ENCODE peak calls at places on chromosomes 6 and 20, in seven cellular contexts. C is heart right ventricle, D is A549, U is MM.1S, G is AG04449, Q is HFF-Myc, H is AG04450. K is an unnamed sample.

GRCh38 chr20:51284161-51284560 is 258.4 kb downstream of the NFATC2 start:
- DNase-seq in G (no peak), U (no peak), H (no peak), Q (no peak), D (no peak), C (no peak), K (no peak)

GRCh38 chr20:61933951-61934715 is 131.5 kb downstream of the TAF4 start:
- DNase-seq in U (no peak), Q (no peak), C (peak), G (no peak), H (no peak), D (no peak), K (no peak)

GRCh38 chr6:147141690-147142308 is 62.4 kb upstream of the STXBP5 start:
- DNase-seq in G (no peak), C (no peak), H (no peak), D (peak), U (no peak), Q (no peak), K (no peak)

GRCh38 chr20:10137533-10137932 is 81.1 kb upstream of the SNAP25 start:
- DNase-seq in C (no peak), G (no peak), D (no peak), Q (no peak), H (no peak), U (no peak), K (no peak)

GRCh38 chr6:34865107-34865506 is 22.7 kb downstream of the TAF11 start:
- DNase-seq in C (no peak), G (no peak), D (no peak), Q (no peak), U (no peak), H (no peak), K (no peak)

GRCh38 chr6:117615981-117616961 is 14.0 kb upstream of the GOPC start:
- DNase-seq in Q (no peak), H (no peak), D (no peak), G (peak), U (no peak), C (no peak), K (no peak)

GRCh38 chr6:146433881-146434741 is 109.5 kb upstream of the RAB32 start:
- DNase-seq in H (no peak), G (no peak), U (no peak), C (no peak), Q (no peak), D (no peak), K (no peak)

GRCh38 chr20:35901678-35902544 is 52.4 kb downstream of the SCAND1 start:
- DNase-seq in U (no peak), C (no peak), D (peak), G (peak), H (peak), Q (peak), K (no peak)

GRCh38 chr6:1313755-1314503 is 2.0 kb downstream of the FOXQ1 start:
- DNase-seq in H (no peak), C (no peak), Q (no peak), G (no peak), D (peak), U (no peak), K (no peak)

GRCh38 chr6:168214586-168215104 is 104.9 kb downstream of the DACT2 start:
- DNase-seq in C (no peak), Q (no peak), G (no peak), U (peak), D (no peak), H (no peak), K (no peak)

GRCh38 chr6:26222587-26222986 is 135.4 kb downstream of the HFE start:
- DNase-seq in Q (no peak), U (no peak), C (no peak), G (no peak), H (no peak), D (no peak), K (no peak)

GRCh38 chr20:41364967-41365765 is 1.5 kb downstream of the EMILIN3 start:
- DNase-seq in C (no peak), Q (no peak), D (no peak), U (no peak), H (no peak), G (no peak), K (no peak)

GRCh38 chr20:41365785-41366545 is 653 bp downstream of the EMILIN3 start:
- DNase-seq in U (no peak), C (no peak), D (no peak), Q (no peak), G (no peak), H (no peak), K (no peak)

GRCh38 chr20:41362748-41363140 is 3.9 kb downstream of the EMILIN3 start:
- DNase-seq in H (no peak), U (no peak), Q (no peak), G (no peak), D (no peak), C (no peak), K (no peak)

GRCh38 chr20:41363601-41364000 is 3.0 kb downstream of the EMILIN3 start:
- DNase-seq in C (no peak), Q (no peak), D (no peak), H (no peak), G (no peak), U (no peak), K (no peak)

GRCh38 chr20:41364236-41364855 is 2.3 kb downstream of the EMILIN3 start:
- DNase-seq in D (no peak), G (no peak), H (no peak), Q (no peak), U (no peak), C (no peak), K (no peak)
- TF ChIP-seq CTCF in D (no peak), G (no peak), H (no peak), Q (peak), U (no peak), C (no peak), K (no peak)

DNA sequence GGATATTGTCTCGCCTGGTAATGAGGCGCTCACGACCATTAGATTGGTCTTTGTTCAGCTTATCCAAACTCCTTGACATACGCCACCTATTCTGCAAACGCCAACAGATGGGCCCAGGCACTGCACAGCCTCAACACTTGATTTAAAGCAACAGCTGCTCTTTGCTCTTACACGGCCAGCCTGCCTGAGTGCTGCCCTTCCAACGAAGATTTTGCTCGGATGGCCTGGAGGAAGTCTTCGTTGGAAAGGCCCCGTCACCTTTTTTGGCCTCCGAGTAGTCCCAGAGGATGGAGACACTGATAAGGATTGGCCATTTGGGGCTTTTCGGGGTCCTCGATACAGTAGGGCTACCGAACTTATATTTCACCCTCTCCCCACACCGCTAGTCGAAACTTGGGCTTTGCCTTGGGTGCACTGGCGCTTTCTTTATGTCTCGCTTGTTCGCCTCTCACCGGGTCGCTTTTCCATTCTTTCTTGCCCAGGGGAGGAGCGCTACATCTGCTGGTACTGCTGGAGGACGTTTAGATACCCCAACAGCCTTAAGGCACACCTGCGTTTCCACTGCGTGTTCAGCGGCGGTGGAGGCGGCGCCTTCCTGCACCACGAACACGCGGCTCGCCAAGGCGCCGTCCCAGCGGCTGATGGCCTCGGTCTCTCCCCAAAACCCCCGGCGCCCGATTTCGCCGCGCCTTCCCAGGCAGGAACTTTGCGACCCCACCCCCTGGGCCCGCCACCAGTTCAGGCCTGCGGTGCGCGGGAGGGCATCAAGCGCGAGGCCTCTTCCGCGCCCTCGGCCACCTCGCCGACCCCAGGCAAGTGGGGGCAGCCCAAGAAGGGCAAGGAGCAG is 6.1 kb downstream of the PRDM13 start:
- DNase-seq in C (no peak), H (no peak), Q (no peak), G (no peak), D (no peak), U (no peak), K (no peak)
- H3K4me3 ChIP-seq in C (peak), H (peak), Q (peak), G (peak), D (peak), U (peak), K (peak)

GRCh38 chr6:107977283-107977682 is 19.3 kb upstream of the SEC63 start:
- DNase-seq in Q (no peak), G (no peak), U (no peak), H (no peak), C (no peak), D (peak), K (no peak)

GRCh38 chr6:107981695-107982094 is 23.7 kb upstream of the SEC63 start:
- DNase-seq in G (no peak), D (no peak), U (no peak), Q (no peak), H (no peak), C (no peak), K (no peak)

GRCh38 chr6:107987805-107988204 is 29.8 kb upstream of the SEC63 start:
- DNase-seq in D (no peak), C (no peak), H (no peak), Q (no peak), G (no peak), U (no peak), K (no peak)

GRCh38 chr6:107985701-107986100 is 27.7 kb upstream of the SEC63 start:
- DNase-seq in Q (no peak), D (no peak), C (no peak), H (no peak), U (no peak), G (no peak), K (no peak)

GRCh38 chr6:107982511-107982910 is 24.5 kb upstream of the SEC63 start:
- DNase-seq in U (no peak), H (no peak), Q (no peak), C (no peak), G (no peak), D (no peak), K (no peak)
- TF ChIP-seq CTCF in U (no peak), H (no peak), Q (no peak), C (no peak), G (no peak), D (no peak), K (no peak)

DNA sequence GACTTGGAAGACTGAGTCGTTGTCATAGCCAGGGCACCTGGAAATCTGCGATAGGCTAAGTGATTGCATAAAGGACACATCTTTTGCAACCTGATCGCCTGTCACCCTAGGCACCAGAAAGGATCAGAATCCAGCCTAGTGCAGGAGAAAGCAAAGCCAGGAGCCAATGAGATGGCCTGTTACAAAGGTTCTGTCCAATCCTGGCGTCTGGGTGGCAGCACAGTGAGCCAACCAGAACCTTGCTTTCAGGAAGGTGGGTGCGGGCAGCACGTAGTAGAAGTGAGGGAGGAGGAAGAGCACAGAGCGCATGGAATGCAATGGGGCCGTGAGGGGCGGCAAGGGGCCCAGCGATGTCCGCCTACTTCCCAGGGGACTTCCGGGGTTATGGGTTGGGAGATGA is 120.4 kb upstream of the GGTLC1 start:
- DNase-seq in C (no peak), H (no peak), D (no peak), G (no peak), Q (no peak), U (no peak), K (peak)
- H3K4me3 ChIP-seq in C (no peak), H (no peak), D (no peak), G (no peak), Q (no peak), U (no peak), K (peak)

K was measured in GM12864.